ENCODE peak calls at places on chromosomes 3 and 15, in ten cellular contexts. E is neural progenitor cell, M is cardiac muscle cell, G is breast epithelium, Q is fibroblast of pulmonary artery, X is heart right ventricle, A is RWPE1, B is tibial artery, P is AG09319, T is mammary epithelial cell. S is an unnamed sample.

GRCh38 chr3:42493798-42494151 is 8.7 kb upstream of the VIPR1 start:
- DNase-seq in E (no peak), B (no peak), Q (no peak), X (no peak), A (no peak), G (peak), P (no peak), M (no peak), T (no peak), S (no peak)

GRCh38 chr3:111911446-111911845 is 52.4 kb downstream of the PHLDB2 start:
- DNase-seq in M (no peak), T (no peak), Q (no peak), B (no peak), P (no peak), X (no peak), E (no peak), G (no peak), A (no peak), S (no peak)

GRCh38 chr3:155676252-155676981 is 68.5 kb downstream of the PLCH1 start:
- DNase-seq in T (peak), Q (peak), M (peak), G (no peak), E (peak), A (peak), B (peak), P (peak), X (peak), S (peak)

GRCh38 chr15:96610757-96611156 is 280.3 kb downstream of the NR2F2 start:
- DNase-seq in Q (no peak), M (no peak), X (no peak), G (no peak), E (no peak), T (no peak), B (no peak), A (no peak), P (no peak), S (no peak)

GRCh38 chr15:57153140-57153539 is 223.2 kb upstream of the CGNL1 start:
- DNase-seq in T (no peak), M (peak), B (no peak), Q (peak), E (no peak), P (no peak), X (no peak), A (no peak), G (no peak), S (no peak)

GRCh38 chr3:189142527-189142926 is 29.2 kb upstream of the TPRG1 start:
- DNase-seq in M (no peak), B (no peak), X (no peak), T (peak), P (no peak), Q (no peak), G (no peak), A (no peak), E (no peak), S (no peak)

GRCh38 chr3:156551746-156552145 is 3.2 kb downstream of the SSR3 start:
- DNase-seq in G (no peak), E (no peak), T (peak), X (no peak), Q (peak), B (no peak), A (peak), M (peak), P (peak), S (no peak)

GRCh38 chr15:39275066-39275465 is 305.8 kb upstream of the THBS1 start:
- DNase-seq in B (no peak), X (no peak), G (no peak), E (no peak), Q (no peak), T (no peak), P (no peak), A (no peak), M (no peak), S (no peak)

GRCh38 chr3:43317461-43318316 is 31.3 kb downstream of the SNRK start:
- DNase-seq in M (peak), X (peak), Q (peak), B (no peak), E (no peak), T (no peak), G (no peak), P (no peak), A (no peak), S (no peak)

GRCh38 chr3:149720918-149721317 is 31.4 kb downstream of the COMMD2 start:
- DNase-seq in P (no peak), X (no peak), M (no peak), G (no peak), Q (no peak), A (no peak), B (no peak), E (no peak), T (no peak), S (no peak)

GRCh38 chr3:149713730-149714654 is 38.3 kb downstream of the COMMD2 start:
- DNase-seq in X (no peak), A (no peak), M (no peak), Q (no peak), G (no peak), E (no peak), B (no peak), T (no peak), P (no peak), S (no peak)

GRCh38 chr3:149716984-149717383 is 35.3 kb downstream of the COMMD2 start:
- DNase-seq in T (no peak), B (no peak), E (no peak), X (no peak), Q (no peak), P (no peak), M (no peak), A (no peak), G (no peak), S (no peak)

GRCh38 chr3:149715247-149715646 is 37.0 kb downstream of the COMMD2 start:
- DNase-seq in E (no peak), X (no peak), T (no peak), P (no peak), B (no peak), M (no peak), A (no peak), G (no peak), Q (no peak), S (no peak)

DNA sequence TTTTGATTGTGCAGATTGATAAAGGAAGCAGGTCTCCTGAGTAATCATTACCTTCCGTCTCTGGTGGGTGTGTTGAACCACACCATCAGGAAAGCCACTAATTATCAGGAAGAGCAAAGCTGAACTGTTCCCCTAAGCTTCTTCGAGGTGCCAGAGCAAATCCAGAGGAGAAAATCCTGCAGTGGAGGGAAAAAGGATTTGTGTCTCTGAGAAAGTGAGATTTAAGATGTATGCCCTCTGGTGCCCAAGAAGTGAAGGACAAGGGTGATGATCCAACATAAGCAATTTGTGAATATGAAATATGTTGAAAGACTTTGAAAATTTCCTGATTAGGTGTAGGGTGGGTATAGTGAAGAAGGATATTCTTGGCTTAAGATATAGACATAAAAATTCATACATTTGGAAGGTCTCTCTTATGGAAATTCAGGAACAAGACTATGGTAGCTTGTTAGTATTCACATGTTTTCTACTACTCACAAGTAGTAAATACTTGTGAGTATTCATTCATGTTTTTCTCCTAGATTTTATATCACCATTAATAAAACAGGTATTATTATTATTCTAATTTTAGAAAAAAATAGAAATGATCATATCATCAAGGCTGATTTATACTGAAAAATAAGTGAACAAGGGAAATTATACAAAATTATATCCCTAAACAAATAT is 34.8 kb downstream of the COMMD2 start:
- DNase-seq in G (no peak), P (peak), X (peak), T (peak), B (peak), M (peak), A (peak), E (peak), Q (peak), S (no peak)
- TF ChIP-seq CTCF in G (peak), P (peak), X (peak), T (peak), B (peak), M (peak), A (peak), E (peak), Q (peak), S (peak)

DNA sequence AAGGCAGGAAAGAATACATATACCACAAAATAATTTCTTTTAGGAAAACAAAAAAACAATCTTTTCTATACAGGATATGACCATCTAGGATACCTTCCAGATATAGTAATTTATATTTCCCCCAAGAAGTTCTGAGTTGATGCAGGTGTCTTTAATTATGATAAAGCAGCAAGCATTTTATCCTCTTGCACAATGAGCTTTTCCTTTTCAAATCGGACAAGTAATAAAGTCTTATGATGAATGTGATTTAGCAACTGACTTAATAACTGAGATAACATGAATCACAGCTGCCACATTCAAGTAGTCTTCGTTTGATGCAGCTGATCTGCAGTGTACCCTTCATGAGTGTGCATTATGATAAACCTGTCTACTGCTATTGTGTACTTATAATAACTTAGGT is 260.2 kb upstream of the MRPL3 start:
- DNase-seq in P (no peak), A (no peak), Q (no peak), T (no peak), G (no peak), B (no peak), E (no peak), X (no peak), M (no peak), S (no peak)
- TF ChIP-seq CTCF in P (no peak), A (no peak), Q (no peak), T (no peak), G (no peak), B (no peak), E (no peak), X (no peak), M (no peak), S (no peak)

GRCh38 chr3:20622304-20622703 is 436.3 kb upstream of the SGO1 start:
- DNase-seq in E (no peak), A (no peak), B (no peak), T (peak), Q (peak), G (no peak), M (no peak), P (peak), X (no peak), S (no peak)
- TF ChIP-seq CTCF in E (no peak), A (no peak), B (peak), T (no peak), Q (no peak), G (no peak), M (no peak), P (no peak), X (no peak), S (no peak)

GRCh38 chr3:185069583-185070030 is 83.3 kb downstream of the C3orf70 start:
- DNase-seq in G (no peak), E (peak), Q (no peak), X (no peak), B (no peak), T (no peak), M (no peak), A (no peak), P (no peak), S (peak)
- TF ChIP-seq CTCF in G (no peak), E (peak), Q (no peak), X (no peak), B (no peak), T (no peak), M (no peak), A (no peak), P (no peak), S (no peak)

DNA sequence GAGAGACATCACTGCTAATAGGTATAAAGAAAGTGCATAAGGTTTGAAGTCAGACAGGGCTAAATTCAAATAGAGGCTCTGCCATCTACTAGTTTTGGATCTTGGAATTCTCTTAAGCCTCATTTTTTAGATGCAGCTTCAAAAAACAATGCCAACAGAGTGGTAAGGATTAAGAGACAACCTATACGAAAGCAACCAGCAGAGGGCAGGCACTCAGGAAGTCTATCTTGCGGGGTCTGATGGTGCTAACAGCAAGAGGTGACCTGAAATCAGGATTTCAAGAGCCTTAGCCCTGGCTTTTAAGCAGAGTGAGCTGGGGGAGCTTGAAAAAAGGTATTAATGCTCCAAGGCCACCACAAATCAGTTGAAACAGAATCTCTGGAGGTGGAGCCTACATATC is 40.7 kb downstream of the LDHAL6B start:
- DNase-seq in E (peak), A (peak), Q (peak), P (peak), T (peak), M (peak), G (no peak), B (peak), X (peak), S (peak)
- TF ChIP-seq CTCF in E (peak), A (peak), Q (peak), P (peak), T (peak), M (peak), G (peak), B (peak), X (peak), S (no peak)

GRCh38 chr15:70501849-70502248 is 261.5 kb downstream of the UACA start:
- DNase-seq in A (no peak), B (no peak), G (no peak), M (no peak), X (no peak), T (no peak), Q (no peak), E (no peak), P (no peak), S (no peak)
- TF ChIP-seq CTCF in A (no peak), B (no peak), G (no peak), M (no peak), X (no peak), T (no peak), Q (no peak), E (no peak), P (no peak), S (no peak)

GRCh38 chr3:186421946-186422345 is 59.9 kb upstream of the DGKG start:
- DNase-seq in Q (no peak), A (no peak), M (no peak), X (no peak), G (no peak), B (no peak), T (peak), E (no peak), P (no peak), S (no peak)

GRCh38 chr3:186427627-186428026 is 65.6 kb upstream of the DGKG start:
- DNase-seq in T (no peak), G (no peak), M (peak), X (peak), E (no peak), Q (no peak), P (no peak), A (no peak), B (no peak), S (no peak)

GRCh38 chr3:186425788-186426730 is 64.0 kb upstream of the DGKG start:
- DNase-seq in M (peak), E (peak), A (no peak), X (no peak), Q (peak), T (peak), P (peak), B (no peak), G (no peak), S (no peak)
- TF ChIP-seq CTCF in M (peak), E (peak), A (no peak), X (peak), Q (peak), T (peak), P (peak), B (peak), G (no peak), S (no peak)

GRCh38 chr3:72015463-72015862 is 230.5 kb upstream of the PROK2 start:
- DNase-seq in A (no peak), M (no peak), X (no peak), Q (no peak), E (no peak), T (no peak), B (no peak), P (no peak), G (no peak), S (no peak)
- TF ChIP-seq CTCF in A (no peak), M (no peak), X (no peak), Q (no peak), E (no peak), T (no peak), B (no peak), P (no peak), G (no peak), S (no peak)

GRCh38 chr3:45546223-45546622 is 48.3 kb upstream of the LIMD1 start:
- DNase-seq in Q (no peak), M (no peak), T (no peak), E (no peak), G (no peak), A (no peak), X (no peak), B (no peak), P (no peak), S (no peak)

GRCh38 chr3:45544024-45544718 is 50.4 kb upstream of the LIMD1 start:
- DNase-seq in P (no peak), E (no peak), M (no peak), Q (peak), A (no peak), B (no peak), X (no peak), G (no peak), T (no peak), S (no peak)

GRCh38 chr3:45545476-45545875 is 49.1 kb upstream of the LIMD1 start:
- DNase-seq in G (no peak), T (no peak), E (no peak), P (no peak), B (peak), M (peak), A (no peak), Q (peak), X (no peak), S (no peak)

GRCh38 chr3:45546636-45547201 is 47.8 kb upstream of the LIMD1 start:
- DNase-seq in A (no peak), P (no peak), T (no peak), M (no peak), G (no peak), B (no peak), E (peak), X (no peak), Q (no peak), S (no peak)

GRCh38 chr3:45544719-45545296 is 49.7 kb upstream of the LIMD1 start:
- DNase-seq in G (no peak), E (no peak), B (no peak), P (no peak), Q (no peak), A (no peak), T (no peak), X (no peak), M (peak), S (no peak)
- TF ChIP-seq CTCF in G (no peak), E (no peak), B (no peak), P (no peak), Q (peak), A (no peak), T (no peak), X (no peak), M (peak), S (no peak)

S was measured in Peyer's patch.